ENCODE peak calls at places on chromosomes 11 and 22, in seven cellular contexts. One of them, this sample, is unnamed.

GRCh38 chr11:3835752-3836151 is 5.0 kb downstream of the RHOG start:
- DNase-seq in iris pigment epithelial cell: no peak
- DNase-seq in lower lobe of right lung: no peak
- DNase-seq in activated CD4-positive, alpha-beta memory T cell treated with anti-CD3 and anti-CD28 coated beads, Interleukin-2, amount 10 ng/mL, durations not matched to agents 7 days and 5 days: no peak
- DNase-seq in fibroblast of gingiva: no peak
- DNase-seq in left ventricle myocardium inferior: peak
- DNase-seq in stimulated activated CD8-positive, alpha-beta memory T cell treated with anti-CD3 and anti-CD28 coated beads, Interleukin-12 subunit alpha, Interleukin-12 subunit beta, amount 100 ng/mL, for 4 hours: no peak
- DNase-seq in this sample: no peak

GRCh38 chr11:69430566-69430965 is 50.9 kb upstream of the LINC01488 start:
- DNase-seq in lower lobe of right lung: no peak
- DNase-seq in left ventricle myocardium inferior: no peak
- DNase-seq in iris pigment epithelial cell: peak
- DNase-seq in activated CD4-positive, alpha-beta memory T cell treated with anti-CD3 and anti-CD28 coated beads, Interleukin-2, amount 10 ng/mL, durations not matched to agents 7 days and 5 days: no peak
- DNase-seq in fibroblast of gingiva: no peak
- DNase-seq in stimulated activated CD8-positive, alpha-beta memory T cell treated with anti-CD3 and anti-CD28 coated beads, Interleukin-12 subunit alpha, Interleukin-12 subunit beta, amount 100 ng/mL, for 4 hours: no peak
- DNase-seq in this sample: no peak

GRCh38 chr11:132234878-132235277 is 864.5 kb downstream of the NTM start:
- DNase-seq in left ventricle myocardium inferior: no peak
- DNase-seq in lower lobe of right lung: no peak
- DNase-seq in stimulated activated CD8-positive, alpha-beta memory T cell treated with anti-CD3 and anti-CD28 coated beads, Interleukin-12 subunit alpha, Interleukin-12 subunit beta, amount 100 ng/mL, for 4 hours: no peak
- DNase-seq in activated CD4-positive, alpha-beta memory T cell treated with anti-CD3 and anti-CD28 coated beads, Interleukin-2, amount 10 ng/mL, durations not matched to agents 7 days and 5 days: no peak
- DNase-seq in fibroblast of gingiva: no peak
- DNase-seq in iris pigment epithelial cell: peak
- DNase-seq in this sample: peak

GRCh38 chr11:92245700-92246270 is 21.2 kb downstream of the FAT3 start:
- DNase-seq in stimulated activated CD8-positive, alpha-beta memory T cell treated with anti-CD3 and anti-CD28 coated beads, Interleukin-12 subunit alpha, Interleukin-12 subunit beta, amount 100 ng/mL, for 4 hours: no peak
- DNase-seq in iris pigment epithelial cell: no peak
- DNase-seq in lower lobe of right lung: no peak
- DNase-seq in left ventricle myocardium inferior: no peak
- DNase-seq in activated CD4-positive, alpha-beta memory T cell treated with anti-CD3 and anti-CD28 coated beads, Interleukin-2, amount 10 ng/mL, durations not matched to agents 7 days and 5 days: no peak
- DNase-seq in fibroblast of gingiva: no peak
- DNase-seq in this sample: no peak

GRCh38 chr22:26651840-26652239 is 5.5 kb upstream of the MIAT start:
- DNase-seq in left ventricle myocardium inferior: no peak
- DNase-seq in activated CD4-positive, alpha-beta memory T cell treated with anti-CD3 and anti-CD28 coated beads, Interleukin-2, amount 10 ng/mL, durations not matched to agents 7 days and 5 days: no peak
- DNase-seq in fibroblast of gingiva: no peak
- DNase-seq in stimulated activated CD8-positive, alpha-beta memory T cell treated with anti-CD3 and anti-CD28 coated beads, Interleukin-12 subunit alpha, Interleukin-12 subunit beta, amount 100 ng/mL, for 4 hours: no peak
- DNase-seq in iris pigment epithelial cell: no peak
- DNase-seq in lower lobe of right lung: no peak
- DNase-seq in this sample: no peak

GRCh38 chr11:74020537-74020936 is 11.7 kb upstream of the UCP3 start:
- DNase-seq in stimulated activated CD8-positive, alpha-beta memory T cell treated with anti-CD3 and anti-CD28 coated beads, Interleukin-12 subunit alpha, Interleukin-12 subunit beta, amount 100 ng/mL, for 4 hours: no peak
- DNase-seq in left ventricle myocardium inferior: no peak
- DNase-seq in activated CD4-positive, alpha-beta memory T cell treated with anti-CD3 and anti-CD28 coated beads, Interleukin-2, amount 10 ng/mL, durations not matched to agents 7 days and 5 days: no peak
- DNase-seq in fibroblast of gingiva: no peak
- DNase-seq in lower lobe of right lung: no peak
- DNase-seq in iris pigment epithelial cell: no peak
- DNase-seq in this sample: no peak

GRCh38 chr11:87778341-87778740 is 396.9 kb downstream of the RAB38 start:
- DNase-seq in fibroblast of gingiva: no peak
- DNase-seq in iris pigment epithelial cell: peak
- DNase-seq in left ventricle myocardium inferior: no peak
- DNase-seq in stimulated activated CD8-positive, alpha-beta memory T cell treated with anti-CD3 and anti-CD28 coated beads, Interleukin-12 subunit alpha, Interleukin-12 subunit beta, amount 100 ng/mL, for 4 hours: no peak
- DNase-seq in lower lobe of right lung: no peak
- DNase-seq in activated CD4-positive, alpha-beta memory T cell treated with anti-CD3 and anti-CD28 coated beads, Interleukin-2, amount 10 ng/mL, durations not matched to agents 7 days and 5 days: no peak
- DNase-seq in this sample: no peak

GRCh38 chr11:15006139-15006759 is 34.1 kb upstream of the CALCA start:
- DNase-seq in fibroblast of gingiva: peak
- DNase-seq in left ventricle myocardium inferior: no peak
- DNase-seq in stimulated activated CD8-positive, alpha-beta memory T cell treated with anti-CD3 and anti-CD28 coated beads, Interleukin-12 subunit alpha, Interleukin-12 subunit beta, amount 100 ng/mL, for 4 hours: no peak
- DNase-seq in iris pigment epithelial cell: peak
- DNase-seq in lower lobe of right lung: no peak
- DNase-seq in activated CD4-positive, alpha-beta memory T cell treated with anti-CD3 and anti-CD28 coated beads, Interleukin-2, amount 10 ng/mL, durations not matched to agents 7 days and 5 days: no peak
- DNase-seq in this sample: peak

GRCh38 chr11:84800755-84801346 is 826.3 kb downstream of the DLG2 start:
- DNase-seq in left ventricle myocardium inferior: no peak
- DNase-seq in lower lobe of right lung: no peak
- DNase-seq in stimulated activated CD8-positive, alpha-beta memory T cell treated with anti-CD3 and anti-CD28 coated beads, Interleukin-12 subunit alpha, Interleukin-12 subunit beta, amount 100 ng/mL, for 4 hours: no peak
- DNase-seq in fibroblast of gingiva: peak
- DNase-seq in activated CD4-positive, alpha-beta memory T cell treated with anti-CD3 and anti-CD28 coated beads, Interleukin-2, amount 10 ng/mL, durations not matched to agents 7 days and 5 days: no peak
- DNase-seq in iris pigment epithelial cell: peak
- DNase-seq in this sample: peak

GRCh38 chr22:42743501-42743991 is 22.9 kb upstream of the A4GALT start:
- DNase-seq in lower lobe of right lung: peak
- DNase-seq in left ventricle myocardium inferior: peak
- DNase-seq in stimulated activated CD8-positive, alpha-beta memory T cell treated with anti-CD3 and anti-CD28 coated beads, Interleukin-12 subunit alpha, Interleukin-12 subunit beta, amount 100 ng/mL, for 4 hours: no peak
- DNase-seq in fibroblast of gingiva: peak
- DNase-seq in iris pigment epithelial cell: no peak
- DNase-seq in activated CD4-positive, alpha-beta memory T cell treated with anti-CD3 and anti-CD28 coated beads, Interleukin-2, amount 10 ng/mL, durations not matched to agents 7 days and 5 days: no peak
- DNase-seq in this sample: peak

GRCh38 chr11:796565-797299 is 1.3 kb downstream of the SLC25A22 start:
- DNase-seq in left ventricle myocardium inferior: no peak
- DNase-seq in lower lobe of right lung: no peak
- DNase-seq in activated CD4-positive, alpha-beta memory T cell treated with anti-CD3 and anti-CD28 coated beads, Interleukin-2, amount 10 ng/mL, durations not matched to agents 7 days and 5 days: no peak
- DNase-seq in stimulated activated CD8-positive, alpha-beta memory T cell treated with anti-CD3 and anti-CD28 coated beads, Interleukin-12 subunit alpha, Interleukin-12 subunit beta, amount 100 ng/mL, for 4 hours: no peak
- DNase-seq in fibroblast of gingiva: no peak
- DNase-seq in iris pigment epithelial cell: no peak
- DNase-seq in this sample: no peak

GRCh38 chr11:73277467-73277866 is 5.3 kb downstream of the P2RY6 start:
- DNase-seq in fibroblast of gingiva: no peak
- DNase-seq in stimulated activated CD8-positive, alpha-beta memory T cell treated with anti-CD3 and anti-CD28 coated beads, Interleukin-12 subunit alpha, Interleukin-12 subunit beta, amount 100 ng/mL, for 4 hours: no peak
- DNase-seq in left ventricle myocardium inferior: no peak
- DNase-seq in activated CD4-positive, alpha-beta memory T cell treated with anti-CD3 and anti-CD28 coated beads, Interleukin-2, amount 10 ng/mL, durations not matched to agents 7 days and 5 days: no peak
- DNase-seq in iris pigment epithelial cell: no peak
- DNase-seq in lower lobe of right lung: no peak
- DNase-seq in this sample: no peak

GRCh38 chr11:20719821-20720220 is 50.4 kb downstream of the NELL1 start:
- DNase-seq in fibroblast of gingiva: no peak
- DNase-seq in stimulated activated CD8-positive, alpha-beta memory T cell treated with anti-CD3 and anti-CD28 coated beads, Interleukin-12 subunit alpha, Interleukin-12 subunit beta, amount 100 ng/mL, for 4 hours: no peak
- DNase-seq in activated CD4-positive, alpha-beta memory T cell treated with anti-CD3 and anti-CD28 coated beads, Interleukin-2, amount 10 ng/mL, durations not matched to agents 7 days and 5 days: no peak
- DNase-seq in lower lobe of right lung: no peak
- DNase-seq in iris pigment epithelial cell: no peak
- DNase-seq in left ventricle myocardium inferior: no peak
- DNase-seq in this sample: no peak

GRCh38 chr11:122803306-122803705 is 35.0 kb upstream of the CRTAM start:
- DNase-seq in iris pigment epithelial cell: peak
- DNase-seq in stimulated activated CD8-positive, alpha-beta memory T cell treated with anti-CD3 and anti-CD28 coated beads, Interleukin-12 subunit alpha, Interleukin-12 subunit beta, amount 100 ng/mL, for 4 hours: no peak
- DNase-seq in activated CD4-positive, alpha-beta memory T cell treated with anti-CD3 and anti-CD28 coated beads, Interleukin-2, amount 10 ng/mL, durations not matched to agents 7 days and 5 days: no peak
- DNase-seq in fibroblast of gingiva: peak
- DNase-seq in left ventricle myocardium inferior: no peak
- DNase-seq in lower lobe of right lung: no peak
- DNase-seq in this sample: peak

GRCh38 chr11:86692746-86693145 is 20.3 kb upstream of the ME3 start:
- DNase-seq in left ventricle myocardium inferior: no peak
- DNase-seq in stimulated activated CD8-positive, alpha-beta memory T cell treated with anti-CD3 and anti-CD28 coated beads, Interleukin-12 subunit alpha, Interleukin-12 subunit beta, amount 100 ng/mL, for 4 hours: no peak
- DNase-seq in fibroblast of gingiva: no peak
- DNase-seq in activated CD4-positive, alpha-beta memory T cell treated with anti-CD3 and anti-CD28 coated beads, Interleukin-2, amount 10 ng/mL, durations not matched to agents 7 days and 5 days: no peak
- DNase-seq in lower lobe of right lung: no peak
- DNase-seq in iris pigment epithelial cell: no peak
- DNase-seq in this sample: no peak

GRCh38 chr11:46465683-46466082 is 74.1 kb upstream of the CHRM4 start:
- DNase-seq in fibroblast of gingiva: no peak
- DNase-seq in stimulated activated CD8-positive, alpha-beta memory T cell treated with anti-CD3 and anti-CD28 coated beads, Interleukin-12 subunit alpha, Interleukin-12 subunit beta, amount 100 ng/mL, for 4 hours: no peak
- DNase-seq in lower lobe of right lung: no peak
- DNase-seq in left ventricle myocardium inferior: no peak
- DNase-seq in activated CD4-positive, alpha-beta memory T cell treated with anti-CD3 and anti-CD28 coated beads, Interleukin-2, amount 10 ng/mL, durations not matched to agents 7 days and 5 days: no peak
- DNase-seq in iris pigment epithelial cell: peak
- DNase-seq in this sample: no peak

GRCh38 chr11:1401001-1401445 is 11.3 kb downstream of the BRSK2 start:
- DNase-seq in stimulated activated CD8-positive, alpha-beta memory T cell treated with anti-CD3 and anti-CD28 coated beads, Interleukin-12 subunit alpha, Interleukin-12 subunit beta, amount 100 ng/mL, for 4 hours: no peak
- DNase-seq in fibroblast of gingiva: no peak
- DNase-seq in lower lobe of right lung: no peak
- DNase-seq in left ventricle myocardium inferior: no peak
- DNase-seq in iris pigment epithelial cell: no peak
- DNase-seq in activated CD4-positive, alpha-beta memory T cell treated with anti-CD3 and anti-CD28 coated beads, Interleukin-2, amount 10 ng/mL, durations not matched to agents 7 days and 5 days: no peak
- DNase-seq in this sample: no peak

GRCh38 chr11:4467043-4467442 is 15.4 kb upstream of the OR52K1 start:
- DNase-seq in activated CD4-positive, alpha-beta memory T cell treated with anti-CD3 and anti-CD28 coated beads, Interleukin-2, amount 10 ng/mL, durations not matched to agents 7 days and 5 days: no peak
- DNase-seq in left ventricle myocardium inferior: no peak
- DNase-seq in stimulated activated CD8-positive, alpha-beta memory T cell treated with anti-CD3 and anti-CD28 coated beads, Interleukin-12 subunit alpha, Interleukin-12 subunit beta, amount 100 ng/mL, for 4 hours: no peak
- DNase-seq in iris pigment epithelial cell: no peak
- DNase-seq in lower lobe of right lung: no peak
- DNase-seq in fibroblast of gingiva: no peak
- DNase-seq in this sample: no peak

GRCh38 chr11:119266517-119267255 is 50.2 kb downstream of the MCAM start:
- DNase-seq in lower lobe of right lung: no peak
- DNase-seq in left ventricle myocardium inferior: no peak
- DNase-seq in fibroblast of gingiva: no peak
- DNase-seq in iris pigment epithelial cell: no peak
- DNase-seq in stimulated activated CD8-positive, alpha-beta memory T cell treated with anti-CD3 and anti-CD28 coated beads, Interleukin-12 subunit alpha, Interleukin-12 subunit beta, amount 100 ng/mL, for 4 hours: no peak
- DNase-seq in activated CD4-positive, alpha-beta memory T cell treated with anti-CD3 and anti-CD28 coated beads, Interleukin-2, amount 10 ng/mL, durations not matched to agents 7 days and 5 days: no peak
- DNase-seq in this sample: no peak

GRCh38 chr11:67541198-67541597 is 18.0 kb upstream of the CABP2 start:
- DNase-seq in activated CD4-positive, alpha-beta memory T cell treated with anti-CD3 and anti-CD28 coated beads, Interleukin-2, amount 10 ng/mL, durations not matched to agents 7 days and 5 days: no peak
- DNase-seq in iris pigment epithelial cell: no peak
- DNase-seq in left ventricle myocardium inferior: no peak
- DNase-seq in fibroblast of gingiva: no peak
- DNase-seq in stimulated activated CD8-positive, alpha-beta memory T cell treated with anti-CD3 and anti-CD28 coated beads, Interleukin-12 subunit alpha, Interleukin-12 subunit beta, amount 100 ng/mL, for 4 hours: no peak
- DNase-seq in lower lobe of right lung: no peak
- DNase-seq in this sample: no peak

GRCh38 chr22:50296658-50297490 is 10.6 kb downstream of the PLXNB2 start:
- DNase-seq in lower lobe of right lung: no peak
- DNase-seq in stimulated activated CD8-positive, alpha-beta memory T cell treated with anti-CD3 and anti-CD28 coated beads, Interleukin-12 subunit alpha, Interleukin-12 subunit beta, amount 100 ng/mL, for 4 hours: no peak
- DNase-seq in activated CD4-positive, alpha-beta memory T cell treated with anti-CD3 and anti-CD28 coated beads, Interleukin-2, amount 10 ng/mL, durations not matched to agents 7 days and 5 days: no peak
- DNase-seq in iris pigment epithelial cell: no peak
- DNase-seq in fibroblast of gingiva: no peak
- DNase-seq in left ventricle myocardium inferior: peak
- DNase-seq in this sample: no peak

This sample was measured in brain microvascular endothelial cell.